ENCODE peak calls at places on chromosome 18, in four cellular contexts. I is IMR-90, L is neural crest cell, U is HCT116. Q is an unnamed sample.

GRCh38 chr18:74116628-74117554 is 30.7 kb downstream of the FBXO15 start:
- DNase-seq in L (no peak), I (peak), U (peak), Q (peak)

GRCh38 chr18:78688916-78689315 is 290.7 kb upstream of the SALL3 start:
- DNase-seq in U (no peak), I (no peak), L (no peak), Q (no peak)

GRCh38 chr18:44564922-44565321 is 115.8 kb upstream of the SETBP1 start:
- DNase-seq in U (no peak), I (peak), L (no peak), Q (no peak)

GRCh38 chr18:28109781-28110460 is 67.0 kb downstream of the CDH2 start:
- DNase-seq in L (no peak), U (no peak), I (no peak), Q (no peak)

GRCh38 chr18:6741290-6741689 is 11.8 kb downstream of the ARHGAP28 start:
- DNase-seq in U (no peak), L (no peak), I (peak), Q (no peak)

GRCh38 chr18:25503567-25504081 is 151.7 kb upstream of the ZNF521 start:
- DNase-seq in I (peak), L (peak), U (peak), Q (no peak)

GRCh38 chr18:9851511-9851910 is 34.3 kb upstream of the TXNDC2 start:
- DNase-seq in I (no peak), U (no peak), L (no peak), Q (no peak)

GRCh38 chr18:31738460-31739407 is 21.9 kb downstream of the SLC25A52 start:
- DNase-seq in I (no peak), L (no peak), U (peak), Q (no peak)

GRCh38 chr18:63823516-63824219 is 48.5 kb downstream of the SERPINB7 start:
- DNase-seq in I (peak), L (peak), U (peak), Q (peak)

GRCh38 chr18:48521723-48522122 is 17.1 kb upstream of the CTIF start:
- DNase-seq in I (no peak), U (no peak), L (no peak), Q (no peak)

GRCh38 chr18:3466051-3466450 is 16.1 kb downstream of the TGIF1 start:
- DNase-seq in I (peak), L (no peak), U (no peak), Q (no peak)

GRCh38 chr18:33761363-33761762 is 183.3 kb downstream of the ASXL3 start:
- DNase-seq in U (no peak), L (no peak), I (peak), Q (peak)

GRCh38 chr18:23838801-23839366 is 149.6 kb downstream of the LAMA3 start:
- DNase-seq in L (no peak), U (no peak), I (peak), Q (no peak)

GRCh38 chr18:24446953-24447537 is 13.4 kb upstream of the HRH4 start:
- DNase-seq in U (no peak), I (no peak), L (no peak), Q (no peak)

GRCh38 chr18:48922801-48923730 is 27.7 kb downstream of the SMAD7 start:
- DNase-seq in L (no peak), I (peak), U (no peak), Q (no peak)

GRCh38 chr18:74524097-74524496 is 10.2 kb upstream of the CNDP1 start:
- DNase-seq in I (peak), L (no peak), U (no peak), Q (no peak)

GRCh38 chr18:21745234-21745633 is 4.6 kb downstream of the MIB1 start:
- DNase-seq in I (no peak), U (no peak), L (no peak), Q (no peak)
- TF ChIP-seq CTCF in I (no peak), U (peak), L (no peak), Q (no peak)

GRCh38 chr18:26546170-26546874 is 2.0 kb downstream of the KCTD1 start:
- DNase-seq in L (no peak), U (no peak), I (no peak), Q (no peak)

GRCh38 chr18:26549103-26549485 is 741 bp upstream of the KCTD1 start:
- DNase-seq in I (peak), U (no peak), L (peak), Q (peak)

GRCh38 chr18:26548144-26549102 is at the start of gene KCTD1:
- DNase-seq in I (peak), L (peak), U (peak), Q (peak)

GRCh38 chr18:26546875-26547301 is 1.5 kb downstream of the KCTD1 start:
- DNase-seq in I (no peak), U (no peak), L (peak), Q (no peak)

GRCh38 chr18:26547302-26548143 is 830 bp downstream of the KCTD1 start:
- DNase-seq in U (no peak), I (peak), L (peak), Q (peak)
- TF ChIP-seq CTCF in U (no peak), I (peak), L (peak), Q (peak)

DNA sequence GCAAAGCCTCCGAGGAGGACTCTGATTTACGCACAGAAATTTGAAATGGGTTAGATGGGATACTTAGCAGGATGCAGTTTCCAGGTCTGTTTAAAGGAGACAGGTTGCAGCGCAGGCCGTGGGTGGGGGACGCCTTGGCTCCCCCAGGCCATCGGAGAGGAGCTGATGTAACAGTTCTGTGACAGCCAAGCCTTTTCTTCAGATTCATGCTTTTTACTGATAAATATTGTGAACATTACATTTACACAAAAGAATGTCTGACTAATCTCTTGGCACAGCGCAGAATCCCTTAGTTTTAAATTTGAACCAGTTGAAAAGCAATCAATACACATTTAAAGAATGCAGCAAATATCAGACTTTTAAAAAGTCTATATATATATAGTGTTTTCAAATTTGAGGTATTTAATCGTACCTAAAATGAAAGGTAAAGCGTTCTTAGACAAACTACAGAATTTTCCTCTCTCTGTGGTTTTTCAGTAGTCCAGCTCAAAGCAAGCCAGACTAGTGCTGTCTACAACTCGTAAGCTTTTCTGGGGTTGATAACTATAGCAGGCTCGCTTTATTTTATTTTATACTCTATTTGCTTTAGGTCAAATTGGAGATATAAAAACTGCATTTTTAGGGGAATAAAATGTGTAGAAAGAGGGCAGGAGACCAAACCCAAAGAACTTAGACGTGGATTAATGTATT is 221.9 kb downstream of the PIEZO2 start:
- DNase-seq in U (no peak), L (no peak), I (peak), Q (no peak)
- TF ChIP-seq CTCF in U (no peak), L (no peak), I (no peak), Q (no peak)

DNA sequence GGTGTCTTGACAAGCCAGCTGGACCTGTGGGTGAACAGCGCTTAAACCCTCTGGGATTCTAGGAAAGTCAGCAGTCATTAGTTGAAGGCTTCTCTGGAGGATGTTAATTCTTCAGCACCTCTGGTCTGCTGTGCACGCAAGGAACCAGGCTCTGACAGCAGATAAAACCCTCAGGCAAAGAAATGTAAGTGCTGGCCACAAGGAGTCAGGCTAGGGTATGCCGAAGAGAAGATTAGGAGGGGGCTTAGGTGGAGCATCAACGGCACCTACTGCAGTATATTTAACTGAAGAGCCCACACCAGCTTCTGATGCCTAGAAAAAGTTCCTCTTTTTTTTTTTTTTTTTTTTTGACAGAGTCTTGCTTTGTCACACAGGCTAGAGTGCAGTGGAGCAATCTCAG is 304.2 kb upstream of the MC4R start:
- DNase-seq in U (no peak), L (no peak), I (no peak), Q (no peak)
- TF ChIP-seq CTCF in U (peak), L (peak), I (no peak), Q (no peak)

DNA sequence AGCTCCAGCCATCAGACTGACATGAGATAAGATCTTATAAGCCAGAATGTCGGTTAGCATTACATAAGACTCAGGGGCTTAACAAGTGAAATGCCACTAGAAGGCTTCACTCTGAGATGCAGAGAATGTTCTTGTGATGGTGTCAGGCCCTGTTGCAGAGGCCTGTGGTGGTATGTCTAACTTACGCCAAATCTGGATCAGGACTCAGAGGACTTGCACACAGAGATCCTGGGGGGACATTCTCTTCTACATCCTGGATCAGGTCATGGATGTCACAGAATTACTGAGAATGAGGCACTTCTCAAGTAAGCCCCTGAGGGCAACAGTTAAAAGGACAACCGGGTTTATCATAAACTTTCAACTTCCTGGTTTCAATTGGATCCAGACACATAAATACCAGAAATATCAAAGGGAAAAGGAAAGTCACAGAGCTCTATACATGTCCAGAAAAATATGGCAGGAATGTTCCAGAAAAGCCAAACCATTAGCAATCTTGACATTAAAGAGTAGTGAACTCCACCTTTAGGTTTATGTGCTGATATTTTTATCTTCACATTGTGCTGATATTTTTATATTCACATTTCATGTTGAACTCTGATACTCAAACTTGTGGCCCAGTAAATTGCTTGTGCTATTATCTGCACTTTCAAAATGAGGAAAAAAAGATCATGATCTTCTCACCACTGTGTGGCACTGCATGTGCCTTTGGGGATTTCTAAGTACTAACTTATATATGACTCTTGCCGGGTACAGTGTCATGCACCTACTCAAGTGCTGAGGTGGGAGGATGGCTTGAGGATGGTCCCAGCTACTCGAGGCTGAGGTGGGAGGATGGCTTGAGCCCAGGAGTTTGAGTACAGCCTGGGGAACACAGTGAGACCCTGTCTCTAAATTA is 137.5 kb upstream of the RNF152 start:
- DNase-seq in L (no peak), U (no peak), I (no peak), Q (no peak)
- TF ChIP-seq CTCF in L (no peak), U (no peak), I (no peak), Q (no peak)

DNA sequence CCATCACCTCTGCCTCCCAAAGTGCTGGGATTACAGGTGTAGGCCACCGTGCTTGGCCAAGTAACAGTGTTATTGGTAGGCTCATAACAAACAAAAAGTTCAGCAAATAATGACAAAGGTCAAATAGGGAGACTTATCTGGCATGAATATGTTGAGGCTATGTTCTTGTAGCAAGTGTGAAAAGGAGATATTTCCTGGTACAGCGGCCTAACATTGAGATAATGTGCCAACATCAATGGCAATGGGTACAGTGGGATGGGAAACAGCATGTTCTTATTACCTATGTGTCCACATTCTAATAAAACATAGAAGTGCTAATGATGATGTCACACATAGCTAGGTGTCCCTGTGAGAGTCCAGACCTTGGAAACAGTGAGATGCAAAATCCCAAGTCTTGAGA is 33.2 kb upstream of the PMAIP1 start:
- DNase-seq in L (no peak), I (no peak), U (no peak), Q (no peak)
- TF ChIP-seq CTCF in L (no peak), I (no peak), U (no peak), Q (no peak)

DNA sequence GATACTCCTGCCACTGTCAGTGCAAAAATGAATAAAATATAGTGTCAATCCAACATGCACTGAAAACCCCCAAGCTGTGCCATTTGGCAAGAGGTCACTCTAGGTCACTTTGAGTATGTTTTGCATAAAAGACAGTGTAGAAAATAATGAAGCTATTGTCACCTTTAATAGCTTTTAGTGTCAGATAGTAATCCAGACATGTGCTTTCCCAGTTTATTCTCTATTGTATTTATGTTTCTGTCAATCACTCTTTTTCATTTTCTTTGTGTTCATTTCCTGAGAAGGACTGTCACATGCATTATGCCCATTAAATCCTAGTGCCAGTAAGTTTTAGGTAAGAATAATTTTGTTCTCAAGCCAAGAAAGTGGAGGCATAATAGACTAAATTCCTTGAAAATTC is 1073.9 kb upstream of the CDH2 start:
- DNase-seq in I (no peak), L (no peak), U (no peak), Q (no peak)
- TF ChIP-seq CTCF in I (no peak), L (no peak), U (no peak), Q (no peak)

Q was measured in Calu3.